ENCODE peak calls at places on chromosome 2, in ten cellular contexts. One of them, this sample, is unnamed.

GRCh38 chr2:162074937-162075688 is 1.1 kb upstream of the DPP4 start:
- DNase-seq in bronchial epithelial cell: no peak
- DNase-seq in stomach: no peak
- DNase-seq in fibroblast of villous mesenchyme: no peak
- DNase-seq in thoracic aorta: no peak
- DNase-seq in choroid plexus epithelial cell: no peak
- DNase-seq in esophagus squamous epithelium: no peak
- DNase-seq in psoas muscle: no peak
- DNase-seq in retinal pigment epithelial cell: no peak
- DNase-seq in left ventricle myocardium inferior: no peak
- DNase-seq in this sample: no peak

GRCh38 chr2:127012215-127012614 is 94.7 kb downstream of the BIN1 start:
- DNase-seq in bronchial epithelial cell: no peak
- DNase-seq in stomach: no peak
- DNase-seq in fibroblast of villous mesenchyme: peak
- DNase-seq in thoracic aorta: no peak
- DNase-seq in choroid plexus epithelial cell: no peak
- DNase-seq in esophagus squamous epithelium: no peak
- DNase-seq in psoas muscle: no peak
- DNase-seq in retinal pigment epithelial cell: no peak
- DNase-seq in left ventricle myocardium inferior: no peak
- DNase-seq in this sample: peak

GRCh38 chr2:221397179-221397578 is 174.9 kb downstream of the EPHA4 start:
- DNase-seq in bronchial epithelial cell: peak
- DNase-seq in stomach: no peak
- DNase-seq in fibroblast of villous mesenchyme: no peak
- DNase-seq in thoracic aorta: no peak
- DNase-seq in choroid plexus epithelial cell: no peak
- DNase-seq in esophagus squamous epithelium: no peak
- DNase-seq in psoas muscle: no peak
- DNase-seq in retinal pigment epithelial cell: peak
- DNase-seq in left ventricle myocardium inferior: no peak
- DNase-seq in this sample: no peak

GRCh38 chr2:27021253-27021801 is 11.4 kb upstream of the TMEM214 start:
- DNase-seq in bronchial epithelial cell: no peak
- DNase-seq in stomach: peak
- DNase-seq in fibroblast of villous mesenchyme: peak
- DNase-seq in thoracic aorta: no peak
- DNase-seq in choroid plexus epithelial cell: peak
- DNase-seq in esophagus squamous epithelium: no peak
- DNase-seq in psoas muscle: no peak
- DNase-seq in retinal pigment epithelial cell: no peak
- DNase-seq in left ventricle myocardium inferior: no peak
- DNase-seq in this sample: peak

GRCh38 chr2:9809064-9809356 is 34.3 kb upstream of the TAF1B start:
- DNase-seq in bronchial epithelial cell: peak
- DNase-seq in stomach: peak
- DNase-seq in fibroblast of villous mesenchyme: no peak
- DNase-seq in thoracic aorta: no peak
- DNase-seq in choroid plexus epithelial cell: no peak
- DNase-seq in esophagus squamous epithelium: no peak
- DNase-seq in psoas muscle: no peak
- DNase-seq in retinal pigment epithelial cell: no peak
- DNase-seq in left ventricle myocardium inferior: no peak
- DNase-seq in this sample: no peak

GRCh38 chr2:10282621-10283105 is 20.0 kb upstream of the HPCAL1 start:
- DNase-seq in bronchial epithelial cell: no peak
- DNase-seq in stomach: no peak
- DNase-seq in fibroblast of villous mesenchyme: no peak
- DNase-seq in thoracic aorta: no peak
- DNase-seq in choroid plexus epithelial cell: no peak
- DNase-seq in esophagus squamous epithelium: no peak
- DNase-seq in psoas muscle: no peak
- DNase-seq in retinal pigment epithelial cell: no peak
- DNase-seq in left ventricle myocardium inferior: no peak
- DNase-seq in this sample: no peak

GRCh38 chr2:209900638-209901037 is 101.8 kb upstream of the RPE start:
- DNase-seq in bronchial epithelial cell: no peak
- DNase-seq in stomach: no peak
- DNase-seq in fibroblast of villous mesenchyme: no peak
- DNase-seq in thoracic aorta: no peak
- DNase-seq in choroid plexus epithelial cell: no peak
- DNase-seq in esophagus squamous epithelium: no peak
- DNase-seq in psoas muscle: no peak
- DNase-seq in retinal pigment epithelial cell: no peak
- DNase-seq in left ventricle myocardium inferior: no peak
- DNase-seq in this sample: no peak

GRCh38 chr2:176461686-176462376 is 192.6 kb downstream of the MTX2 start:
- DNase-seq in bronchial epithelial cell: peak
- DNase-seq in stomach: no peak
- DNase-seq in fibroblast of villous mesenchyme: peak
- DNase-seq in thoracic aorta: no peak
- DNase-seq in choroid plexus epithelial cell: no peak
- DNase-seq in esophagus squamous epithelium: no peak
- DNase-seq in psoas muscle: no peak
- DNase-seq in retinal pigment epithelial cell: no peak
- DNase-seq in left ventricle myocardium inferior: no peak
- DNase-seq in this sample: peak

GRCh38 chr2:138713509-138713908 is 66.7 kb downstream of the NXPH2 start:
- DNase-seq in bronchial epithelial cell: no peak
- DNase-seq in stomach: no peak
- DNase-seq in fibroblast of villous mesenchyme: peak
- DNase-seq in thoracic aorta: no peak
- DNase-seq in choroid plexus epithelial cell: no peak
- DNase-seq in esophagus squamous epithelium: no peak
- DNase-seq in psoas muscle: no peak
- DNase-seq in retinal pigment epithelial cell: no peak
- DNase-seq in left ventricle myocardium inferior: no peak
- DNase-seq in this sample: no peak

GRCh38 chr2:138712212-138712979 is 67.8 kb downstream of the NXPH2 start:
- DNase-seq in bronchial epithelial cell: no peak
- DNase-seq in stomach: no peak
- DNase-seq in fibroblast of villous mesenchyme: peak
- DNase-seq in thoracic aorta: no peak
- DNase-seq in choroid plexus epithelial cell: peak
- DNase-seq in esophagus squamous epithelium: no peak
- DNase-seq in psoas muscle: no peak
- DNase-seq in retinal pigment epithelial cell: no peak
- DNase-seq in left ventricle myocardium inferior: no peak
- DNase-seq in this sample: peak

GRCh38 chr2:138713069-138713496 is 67.1 kb downstream of the NXPH2 start:
- DNase-seq in bronchial epithelial cell: no peak
- DNase-seq in stomach: no peak
- DNase-seq in fibroblast of villous mesenchyme: no peak
- DNase-seq in thoracic aorta: no peak
- DNase-seq in choroid plexus epithelial cell: no peak
- DNase-seq in esophagus squamous epithelium: no peak
- DNase-seq in psoas muscle: no peak
- DNase-seq in retinal pigment epithelial cell: no peak
- DNase-seq in left ventricle myocardium inferior: no peak
- DNase-seq in this sample: no peak

GRCh38 chr2:138718405-138718804 is 61.8 kb downstream of the NXPH2 start:
- DNase-seq in bronchial epithelial cell: peak
- DNase-seq in stomach: no peak
- DNase-seq in fibroblast of villous mesenchyme: no peak
- DNase-seq in thoracic aorta: no peak
- DNase-seq in choroid plexus epithelial cell: no peak
- DNase-seq in esophagus squamous epithelium: no peak
- DNase-seq in psoas muscle: no peak
- DNase-seq in retinal pigment epithelial cell: no peak
- DNase-seq in left ventricle myocardium inferior: no peak
- DNase-seq in this sample: no peak

DNA sequence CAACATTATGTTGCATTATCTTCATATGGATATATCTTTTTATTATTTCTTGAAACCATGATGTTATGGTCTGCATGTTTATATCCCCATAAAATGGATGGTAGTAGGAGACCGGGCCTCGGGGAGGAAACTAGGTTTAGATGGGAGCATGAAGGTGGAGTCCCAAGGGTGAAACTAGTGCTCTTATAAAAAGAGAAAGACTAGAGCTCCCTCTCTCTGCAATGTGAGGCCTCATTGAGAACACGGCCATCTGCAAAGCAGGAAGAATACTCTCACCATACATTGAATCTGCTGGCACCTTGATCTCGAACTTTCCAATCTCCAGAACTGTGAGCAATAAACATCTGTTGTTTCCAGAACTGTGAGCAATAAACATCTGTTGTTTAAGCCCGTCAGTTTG is 64.0 kb downstream of the NXPH2 start:
- DNase-seq in bronchial epithelial cell: no peak
- DNase-seq in stomach: no peak
- DNase-seq in fibroblast of villous mesenchyme: peak
- DNase-seq in thoracic aorta: no peak
- DNase-seq in choroid plexus epithelial cell: peak
- DNase-seq in esophagus squamous epithelium: no peak
- DNase-seq in psoas muscle: no peak
- DNase-seq in retinal pigment epithelial cell: no peak
- DNase-seq in left ventricle myocardium inferior: no peak
- DNase-seq in this sample: no peak
- TF ChIP-seq CTCF in bronchial epithelial cell: peak
- TF ChIP-seq CTCF in stomach: no peak
- TF ChIP-seq CTCF in fibroblast of villous mesenchyme: peak
- TF ChIP-seq CTCF in thoracic aorta: no peak
- TF ChIP-seq CTCF in choroid plexus epithelial cell: peak
- TF ChIP-seq CTCF in esophagus squamous epithelium: no peak
- TF ChIP-seq CTCF in psoas muscle: no peak
- TF ChIP-seq CTCF in retinal pigment epithelial cell: peak
- TF ChIP-seq CTCF in left ventricle myocardium inferior: no peak
- TF ChIP-seq CTCF in this sample: no peak

GRCh38 chr2:239307221-239307569 is 93.6 kb downstream of the HDAC4 start:
- DNase-seq in bronchial epithelial cell: no peak
- DNase-seq in stomach: no peak
- DNase-seq in fibroblast of villous mesenchyme: no peak
- DNase-seq in thoracic aorta: no peak
- DNase-seq in choroid plexus epithelial cell: no peak
- DNase-seq in esophagus squamous epithelium: no peak
- DNase-seq in psoas muscle: no peak
- DNase-seq in retinal pigment epithelial cell: no peak
- DNase-seq in left ventricle myocardium inferior: no peak
- DNase-seq in this sample: no peak
- H3K4me3 ChIP-seq in bronchial epithelial cell: no peak
- H3K4me3 ChIP-seq in stomach: peak
- H3K4me3 ChIP-seq in fibroblast of villous mesenchyme: no peak
- H3K4me3 ChIP-seq in thoracic aorta: no peak
- H3K4me3 ChIP-seq in choroid plexus epithelial cell: no peak
- H3K4me3 ChIP-seq in esophagus squamous epithelium: no peak
- H3K4me3 ChIP-seq in psoas muscle: peak
- H3K4me3 ChIP-seq in retinal pigment epithelial cell: no peak
- H3K4me3 ChIP-seq in left ventricle myocardium inferior: no peak
- H3K4me3 ChIP-seq in this sample: no peak

GRCh38 chr2:112034924-112035323 is 20.1 kb upstream of the TMEM87B start:
- DNase-seq in bronchial epithelial cell: no peak
- DNase-seq in stomach: no peak
- DNase-seq in fibroblast of villous mesenchyme: no peak
- DNase-seq in thoracic aorta: no peak
- DNase-seq in choroid plexus epithelial cell: no peak
- DNase-seq in esophagus squamous epithelium: no peak
- DNase-seq in psoas muscle: no peak
- DNase-seq in retinal pigment epithelial cell: no peak
- DNase-seq in left ventricle myocardium inferior: no peak
- DNase-seq in this sample: no peak

GRCh38 chr2:112031473-112031872 is 23.6 kb upstream of the TMEM87B start:
- DNase-seq in bronchial epithelial cell: peak
- DNase-seq in stomach: no peak
- DNase-seq in fibroblast of villous mesenchyme: peak
- DNase-seq in thoracic aorta: no peak
- DNase-seq in choroid plexus epithelial cell: peak
- DNase-seq in esophagus squamous epithelium: no peak
- DNase-seq in psoas muscle: no peak
- DNase-seq in retinal pigment epithelial cell: no peak
- DNase-seq in left ventricle myocardium inferior: no peak
- DNase-seq in this sample: peak

GRCh38 chr2:112031916-112032582 is 23.0 kb upstream of the TMEM87B start:
- DNase-seq in bronchial epithelial cell: peak
- DNase-seq in stomach: no peak
- DNase-seq in fibroblast of villous mesenchyme: peak
- DNase-seq in thoracic aorta: no peak
- DNase-seq in choroid plexus epithelial cell: peak
- DNase-seq in esophagus squamous epithelium: no peak
- DNase-seq in psoas muscle: no peak
- DNase-seq in retinal pigment epithelial cell: no peak
- DNase-seq in left ventricle myocardium inferior: no peak
- DNase-seq in this sample: peak

GRCh38 chr2:112033600-112033999 is 21.5 kb upstream of the TMEM87B start:
- DNase-seq in bronchial epithelial cell: peak
- DNase-seq in stomach: no peak
- DNase-seq in fibroblast of villous mesenchyme: peak
- DNase-seq in thoracic aorta: no peak
- DNase-seq in choroid plexus epithelial cell: peak
- DNase-seq in esophagus squamous epithelium: no peak
- DNase-seq in psoas muscle: no peak
- DNase-seq in retinal pigment epithelial cell: no peak
- DNase-seq in left ventricle myocardium inferior: no peak
- DNase-seq in this sample: peak

DNA sequence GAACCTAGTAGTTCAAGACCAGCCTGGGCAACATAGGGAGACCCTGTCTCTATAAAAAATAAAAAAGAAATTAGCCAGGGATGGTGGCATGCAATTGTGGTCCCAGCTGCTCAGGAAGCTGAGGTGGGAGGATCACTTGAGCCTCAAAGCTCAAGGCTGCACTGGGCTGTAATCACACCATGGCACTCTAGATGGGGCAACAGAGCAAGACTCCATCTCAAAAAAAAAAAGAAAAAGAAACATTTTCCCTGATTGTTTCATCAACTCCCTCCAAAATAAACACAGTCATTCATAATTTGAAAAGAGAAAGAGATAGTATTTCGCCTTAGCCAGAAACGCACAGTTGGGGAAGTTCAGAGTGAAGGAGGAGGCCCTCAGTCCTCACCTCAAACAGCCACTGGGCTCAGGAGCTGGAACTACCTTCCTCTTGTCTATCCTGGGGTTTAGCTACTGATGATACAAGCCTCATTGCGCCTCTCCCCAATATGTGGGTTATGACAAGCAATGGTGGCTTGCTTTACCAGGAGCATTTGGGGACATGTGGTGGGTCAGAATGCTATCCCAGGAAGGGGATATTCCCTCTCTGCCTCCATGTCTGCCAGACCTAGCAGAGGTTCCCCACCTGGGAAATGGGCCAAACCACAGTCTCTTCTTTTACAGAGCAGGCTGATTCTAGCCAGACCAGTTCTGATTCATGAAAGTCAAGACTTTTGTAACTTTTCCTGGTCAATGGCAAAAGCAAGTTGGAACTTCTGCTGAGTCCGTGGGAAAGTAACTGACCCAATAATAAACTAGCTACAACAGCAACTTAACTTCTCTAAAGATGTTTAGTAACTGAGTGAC is 22.2 kb upstream of the TMEM87B start:
- DNase-seq in bronchial epithelial cell: peak
- DNase-seq in stomach: peak
- DNase-seq in fibroblast of villous mesenchyme: peak
- DNase-seq in thoracic aorta: no peak
- DNase-seq in choroid plexus epithelial cell: peak
- DNase-seq in esophagus squamous epithelium: no peak
- DNase-seq in psoas muscle: no peak
- DNase-seq in retinal pigment epithelial cell: no peak
- DNase-seq in left ventricle myocardium inferior: no peak
- DNase-seq in this sample: peak
- TF ChIP-seq CTCF in bronchial epithelial cell: peak
- TF ChIP-seq CTCF in stomach: no peak
- TF ChIP-seq CTCF in fibroblast of villous mesenchyme: no peak
- TF ChIP-seq CTCF in thoracic aorta: no peak
- TF ChIP-seq CTCF in choroid plexus epithelial cell: peak
- TF ChIP-seq CTCF in esophagus squamous epithelium: peak
- TF ChIP-seq CTCF in psoas muscle: no peak
- TF ChIP-seq CTCF in retinal pigment epithelial cell: peak
- TF ChIP-seq CTCF in left ventricle myocardium inferior: peak
- TF ChIP-seq CTCF in this sample: peak

GRCh38 chr2:201191132-201191875 is 8.4 kb downstream of the CASP10 start:
- DNase-seq in bronchial epithelial cell: no peak
- DNase-seq in stomach: no peak
- DNase-seq in fibroblast of villous mesenchyme: peak
- DNase-seq in thoracic aorta: no peak
- DNase-seq in choroid plexus epithelial cell: peak
- DNase-seq in esophagus squamous epithelium: no peak
- DNase-seq in psoas muscle: no peak
- DNase-seq in retinal pigment epithelial cell: no peak
- DNase-seq in left ventricle myocardium inferior: no peak
- DNase-seq in this sample: peak
- H3K4me3 ChIP-seq in bronchial epithelial cell: no peak
- H3K4me3 ChIP-seq in stomach: no peak
- H3K4me3 ChIP-seq in fibroblast of villous mesenchyme: no peak
- H3K4me3 ChIP-seq in thoracic aorta: no peak
- H3K4me3 ChIP-seq in choroid plexus epithelial cell: no peak
- H3K4me3 ChIP-seq in esophagus squamous epithelium: no peak
- H3K4me3 ChIP-seq in psoas muscle: no peak
- H3K4me3 ChIP-seq in retinal pigment epithelial cell: no peak
- H3K4me3 ChIP-seq in left ventricle myocardium inferior: peak
- H3K4me3 ChIP-seq in this sample: no peak

This sample was measured in fibroblast of the aortic adventitia.